ENCODE peak calls at places on chromosome 20, in five cellular contexts. G is cardiac fibroblast, B is BE2C, C is mammary epithelial cell, K is neural progenitor cell. H is an unnamed sample.

GRCh38 chr20:38435555-38435939 is 419 bp upstream of the SNHG17 start:
- DNase-seq in C (peak; percentile 42), K (no peak), B (no peak), G (peak; percentile 94), H (no peak)

GRCh38 chr20:51221791-51222408 is 199.0 kb upstream of the KCNG1 start:
- DNase-seq in K (peak; percentile 47), G (peak; percentile 83), C (peak; percentile 31), B (no peak), H (no peak)

GRCh38 chr20:33835773-33836172 is 24.6 kb downstream of the CHMP4B start:
- DNase-seq in G (peak; percentile 29), K (no peak), C (no peak), B (no peak), H (no peak)

GRCh38 chr20:41935259-41935791 is 317.1 kb upstream of the CHD6 start:
- DNase-seq in C (no peak), B (no peak), K (no peak), G (no peak), H (no peak)

GRCh38 chr20:36855241-36855657 is 20.7 kb upstream of the TLDC2 start:
- DNase-seq in C (no peak), K (no peak), B (no peak), G (no peak), H (no peak)

GRCh38 chr20:46539113-46539512 is 11.3 kb downstream of the OCSTAMP start:
- DNase-seq in K (no peak), B (no peak), G (no peak), C (no peak), H (no peak)

GRCh38 chr20:38162878-38163875 is 1.9 kb downstream of the TGM2 start:
- DNase-seq in G (no peak), C (no peak), B (no peak), K (no peak), H (no peak)

GRCh38 chr20:8073024-8073832 is 53.7 kb upstream of the TMX4 start:
- DNase-seq in C (peak; percentile 71), K (no peak), G (peak; percentile 88), B (no peak), H (no peak)

GRCh38 chr20:49411221-49411925 is 71.1 kb downstream of the KCNB1 start:
- DNase-seq in G (no peak), K (no peak), B (no peak), C (no peak), H (no peak)

GRCh38 chr20:20933559-20933958 is 172.6 kb downstream of the LINC00237 start:
- DNase-seq in K (no peak), C (no peak), G (no peak), B (no peak), H (no peak)

GRCh38 chr20:44092551-44093248 is 94.3 kb downstream of the JPH2 start:
- DNase-seq in G (peak; percentile 79), B (peak; percentile 67), C (peak; percentile 38), K (peak; percentile 72), H (peak; percentile 29)

GRCh38 chr20:35888659-35889058 is 65.6 kb downstream of the SCAND1 start:
- DNase-seq in G (no peak), C (no peak), K (no peak), B (no peak), H (no peak)

GRCh38 chr20:14336667-14337066 is 745 bp downstream of the FLRT3 start:
- DNase-seq in G (no peak), K (peak; percentile 52), C (peak; percentile 43), B (peak; percentile 24), H (peak; percentile 45)

GRCh38 chr20:45128066-45128465 is 3.8 kb upstream of the WFDC12 start:
- DNase-seq in K (no peak), C (peak; percentile 85), G (no peak), B (no peak), H (no peak)

GRCh38 chr20:33076662-33077398 is 2.6 kb upstream of the BPIFB4 start:
- DNase-seq in K (peak; percentile 40), G (peak; percentile 5), B (no peak), C (peak; percentile 17), H (peak; percentile 60)

GRCh38 chr20:23666698-23667097 is 22.1 kb downstream of the CST4 start:
- DNase-seq in G (no peak), C (no peak), B (no peak), K (no peak), H (no peak)

GRCh38 chr20:17759449-17759848 is 59.7 kb downstream of the BANF2 start:
- DNase-seq in K (no peak), G (no peak), B (no peak), C (no peak), H (no peak)

GRCh38 chr20:44324343-44324742 is 12.5 kb upstream of the R3HDML start:
- DNase-seq in B (no peak), C (peak; percentile 27), K (peak; percentile 47), G (no peak), H (peak; percentile 22)

GRCh38 chr20:23646106-23646958 is 8.6 kb upstream of the CST3 start:
- DNase-seq in K (no peak), G (no peak), B (no peak), C (peak; percentile 52), H (no peak)

GRCh38 chr20:38825901-38826625 is 20.6 kb downstream of the PPP1R16B start:
- DNase-seq in K (peak; percentile 63), B (no peak), C (peak; percentile 30), G (peak; percentile 81), H (peak; percentile 73)

GRCh38 chr20:52047811-52048302 is 143.7 kb downstream of the ZFP64 start:
- DNase-seq in B (no peak), G (peak; percentile 41), C (peak; percentile 33), K (peak; percentile 57), H (no peak)

GRCh38 chr20:32333181-32333987 is 24.7 kb upstream of the ASXL1 start:
- DNase-seq in G (no peak), C (no peak), B (no peak), K (no peak), H (no peak)

DNA sequence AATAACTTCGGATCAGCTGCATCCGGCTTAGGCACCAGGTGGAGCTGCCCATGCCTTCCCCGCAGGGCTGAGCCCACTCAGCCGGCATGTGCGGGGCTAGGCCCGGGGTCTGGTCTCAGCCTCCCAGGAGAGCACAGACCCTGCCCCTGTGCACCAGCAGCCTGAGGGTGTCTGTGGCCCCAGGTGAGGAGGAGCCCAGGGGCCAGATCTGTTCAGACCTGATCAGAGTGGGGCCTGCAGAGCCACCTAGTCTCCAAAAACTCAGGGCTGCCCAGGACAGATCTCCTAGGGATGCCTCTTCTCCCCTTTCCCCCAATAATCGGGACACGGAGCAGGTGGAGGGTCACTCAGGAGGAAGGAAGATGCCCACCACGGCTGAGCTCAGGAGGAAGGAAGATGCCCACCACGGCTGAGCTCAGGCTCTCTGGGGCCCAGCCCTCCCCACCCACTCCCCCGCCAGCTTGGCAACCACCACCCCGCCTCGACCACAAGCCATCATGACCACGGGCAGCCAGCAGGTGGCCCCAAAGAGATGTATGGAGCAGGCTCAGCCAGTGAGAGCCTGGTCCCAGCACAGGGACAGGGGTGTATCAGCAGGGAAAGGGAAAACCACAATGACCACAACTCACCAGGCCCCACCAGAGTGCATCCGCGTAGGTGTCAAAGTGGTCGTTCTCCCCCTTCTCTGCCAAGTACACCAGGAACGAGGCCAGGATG is 30.5 kb downstream of the KCNQ2 start:
- DNase-seq in C (peak; percentile 29), G (peak; percentile 38), B (peak; percentile 90), K (peak; percentile 54), H (peak; percentile 81)
- TF ChIP-seq CTCF in C (peak; percentile 40), G (peak; percentile 52), B (peak; percentile 73), K (peak; percentile 43), H (peak; percentile 81)

DNA sequence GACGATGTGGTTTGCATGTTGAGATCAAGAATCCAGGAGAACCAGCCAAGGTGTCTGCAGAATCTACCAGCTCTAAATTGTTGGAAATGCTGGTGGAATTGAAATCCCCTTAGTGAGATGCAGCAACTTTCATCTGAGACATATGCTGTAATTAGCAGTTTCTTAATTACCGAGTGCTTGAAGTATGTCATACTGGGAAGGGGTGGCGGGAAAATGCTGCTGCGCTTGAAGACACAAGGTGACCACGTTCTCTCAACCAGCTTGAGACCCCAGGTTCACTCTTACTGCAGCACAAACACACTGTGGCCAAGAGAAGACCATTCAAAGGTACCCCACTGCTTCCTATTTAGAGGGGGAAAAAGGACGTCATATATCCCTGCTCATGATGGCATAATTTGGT is 59.0 kb downstream of the PFDN4 start:
- DNase-seq in C (no peak), G (no peak), K (no peak), B (no peak), H (no peak)
- H3K4me3 ChIP-seq in C (no peak overlapping the region), G (no peak overlapping the region), K (no peak overlapping the region), B (no peak overlapping the region), H (no peak overlapping the region)

GRCh38 chr20:16243470-16243869 is 329.8 kb downstream of the KIF16B start:
- DNase-seq in B (peak; percentile 80), C (no peak), K (no peak), G (no peak), H (no peak)
- TF ChIP-seq CTCF in B (peak; percentile 65), C (no peak), K (peak; percentile 5), G (no peak), H (peak; percentile 8)

DNA sequence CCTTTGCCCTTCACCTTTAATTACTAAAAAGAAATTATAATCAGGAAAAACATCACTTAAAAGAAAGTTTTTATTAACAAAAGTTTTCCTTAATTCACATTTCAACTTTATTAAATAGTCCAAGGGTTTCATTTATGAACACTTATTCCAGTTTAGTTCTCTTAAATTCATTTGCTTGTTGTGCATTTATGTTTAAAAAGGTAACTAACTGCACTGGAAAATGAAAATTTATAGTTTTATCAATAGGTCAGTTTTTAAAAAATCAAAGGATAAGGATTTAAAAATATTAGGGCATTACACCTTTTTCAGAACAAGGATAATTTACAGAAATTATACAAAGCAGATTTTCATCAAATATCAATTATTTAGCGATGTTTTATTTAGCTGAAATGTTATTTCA is 958 bp upstream of the ATP5F1E start:
- DNase-seq in K (no peak), G (no peak), B (no peak), C (no peak), H (no peak)
- H3K4me3 ChIP-seq in K (peak overlapping the region; percentile 68), G (peak overlapping the region; percentile 52), B (peak overlapping the region; percentile 70), C (no peak overlapping the region), H (peak overlapping the region; percentile 84)

GRCh38 chr20:9966966-9967365 is 67.8 kb upstream of the ANKEF1 start:
- DNase-seq in K (peak; percentile 4), G (peak; percentile 40), B (no peak), C (peak; percentile 12), H (no peak)
- TF ChIP-seq CTCF in K (peak; percentile 47), G (peak; percentile 30), B (peak; percentile 55), C (peak; percentile 51), H (peak; percentile 51)

GRCh38 chr20:62772103-62772611 is 24.1 kb upstream of the MRGBP start:
- DNase-seq in G (no peak), B (no peak), K (no peak), C (no peak), H (no peak)

GRCh38 chr20:62770916-62771315 is 25.4 kb upstream of the MRGBP start:
- DNase-seq in K (no peak), B (no peak), G (no peak), C (no peak), H (no peak)

GRCh38 chr20:62770111-62770910 is 26.0 kb upstream of the MRGBP start:
- DNase-seq in C (no peak), K (no peak), G (no peak), B (no peak), H (no peak)

GRCh38 chr20:62772618-62772993 is 23.7 kb upstream of the MRGBP start:
- DNase-seq in C (no peak), B (no peak), G (no peak), K (no peak), H (no peak)

GRCh38 chr20:62771396-62772102 is 24.7 kb upstream of the MRGBP start:
- DNase-seq in K (no peak), B (no peak), G (no peak), C (no peak), H (no peak)
- H3K4me3 ChIP-seq in K (no peak overlapping the region), B (no peak overlapping the region), G (no peak overlapping the region), C (no peak overlapping the region), H (no peak overlapping the region)